ENCODE peak calls at places on chromosomes 1 and 21, in eight cellular contexts. Z is SJSA1, M is PC-3, F is upper lobe of right lung, R is colonic mucosa, J is cardiac muscle cell, W is GM12878, E is mammary epithelial cell. X is an unnamed sample.
A peak's percentile ranks its signal among the peaks of the same experiment; 100 is the strongest.

GRCh38 chr1:241957692-241958494 is at the start of gene BECN2:
- DNase-seq in Z (no peak), W (no peak), J (no peak), E (no peak), F (no peak), R (no peak), M (no peak), X (peak; percentile 55)

GRCh38 chr1:88683516-88683847 is 591 bp upstream of the PKN2 start:
- DNase-seq in M (peak; percentile 44), Z (no peak), R (peak; percentile 65), J (no peak), F (peak; percentile 78), E (no peak), W (no peak), X (peak; percentile 79)

GRCh38 chr21:45167796-45168222 is 93.4 kb downstream of the ADARB1 start:
- DNase-seq in W (no peak), J (peak; percentile 73), F (no peak), Z (no peak), M (peak; percentile 16), R (no peak), E (no peak), X (no peak)

GRCh38 chr1:4512622-4513021 is 141.8 kb upstream of the AJAP1 start:
- DNase-seq in W (no peak), M (no peak), J (no peak), F (no peak), Z (no peak), E (no peak), R (no peak), X (no peak)

GRCh38 chr1:1122078-1122811 is 6.4 kb upstream of the C1orf159 start:
- DNase-seq in J (peak; percentile 80), R (peak; percentile 90), M (peak; percentile 92), Z (peak; percentile 61), E (peak; percentile 51), F (peak; percentile 93), W (no peak), X (peak; percentile 94)

GRCh38 chr1:29708381-29708780 is 472.1 kb downstream of the PTPRU start:
- DNase-seq in F (peak; percentile 30), E (no peak), W (no peak), Z (peak; percentile 34), R (no peak), J (no peak), M (peak; percentile 34), X (no peak)

GRCh38 chr21:15061284-15061683 is 3.5 kb downstream of the NRIP1 start:
- DNase-seq in Z (peak; percentile 18), F (no peak), E (no peak), W (no peak), R (no peak), J (no peak), M (no peak), X (no peak)

GRCh38 chr1:63326106-63326472 is 3.7 kb downstream of the FOXD3 start:
- DNase-seq in W (no peak), Z (no peak), M (no peak), F (no peak), R (no peak), E (no peak), J (no peak), X (peak; percentile 84)

GRCh38 chr21:44548922-44549321 is 2.4 kb downstream of the KRTAP10-2 start:
- DNase-seq in F (no peak), Z (no peak), J (no peak), R (no peak), W (no peak), E (no peak), M (no peak), X (peak; percentile 61)

GRCh38 chr1:155961937-155962336 is 16.4 kb downstream of the ARHGEF2 start:
- DNase-seq in J (peak; percentile 91), R (no peak), F (no peak), Z (peak; percentile 84), W (no peak), E (peak; percentile 100), M (peak; percentile 100), X (peak; percentile 67)

GRCh38 chr21:37225440-37225839 is 41.7 kb downstream of the VPS26C start:
- DNase-seq in J (no peak), Z (no peak), F (no peak), E (no peak), R (no peak), W (no peak), M (no peak), X (no peak)

GRCh38 chr1:100387644-100388350 is 35.5 kb downstream of the CDC14A start:
- DNase-seq in J (peak; percentile 7), E (no peak), R (no peak), F (no peak), W (no peak), M (no peak), Z (peak; percentile 16), X (no peak)

GRCh38 chr1:27539901-27540861 is 50.2 kb upstream of the WASF2 start:
- DNase-seq in M (peak; percentile 98), Z (peak; percentile 95), W (no peak), F (no peak), R (peak; percentile 62), J (no peak), E (peak; percentile 96), X (no peak)

GRCh38 chr1:27535386-27535785 is 45.4 kb upstream of the WASF2 start:
- DNase-seq in E (peak; percentile 72), M (no peak), J (no peak), R (no peak), W (no peak), F (no peak), Z (no peak), X (no peak)

GRCh38 chr1:27536004-27536757 is 46.2 kb upstream of the WASF2 start:
- DNase-seq in M (no peak), Z (no peak), J (no peak), F (no peak), W (no peak), E (no peak), R (no peak), X (no peak)

GRCh38 chr1:27536767-27537166 is 46.8 kb upstream of the WASF2 start:
- DNase-seq in Z (no peak), W (no peak), R (no peak), E (peak; percentile 74), F (no peak), M (no peak), J (peak; percentile 91), X (peak; percentile 93)

DNA sequence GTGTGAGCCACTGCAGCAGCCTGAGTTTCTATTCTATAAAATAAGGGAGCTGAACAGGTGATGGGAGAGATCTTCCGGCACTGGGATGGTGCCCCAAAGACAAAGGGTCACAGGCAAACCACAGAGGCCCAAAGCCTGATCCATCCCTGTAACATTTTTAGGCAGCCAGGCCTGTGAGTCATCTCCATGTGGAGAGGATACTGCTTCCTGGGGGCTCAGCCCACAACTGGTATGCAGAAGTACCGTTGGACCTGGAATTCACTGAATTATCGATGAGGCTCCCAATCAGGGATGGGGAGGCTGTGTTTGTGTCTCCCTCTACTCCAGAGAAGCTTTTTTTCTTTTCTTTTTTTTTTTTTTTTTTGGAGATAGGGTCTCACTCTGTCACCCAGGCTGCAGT is 48.8 kb upstream of the WASF2 start:
- DNase-seq in E (peak; percentile 85), Z (peak; percentile 75), J (peak; percentile 49), M (peak; percentile 92), W (no peak), F (no peak), R (no peak), X (no peak)
- H3K4me1 ChIP-seq in E (peaks cover 87% of the 10 kb centered on the region), Z (peaks cover 56% of the 10 kb centered on the region), J (peaks cover 56% of the 10 kb centered on the region), M (peaks cover 66% of the 10 kb centered on the region), W (no peaks in the 10 kb centered on the region), F (peaks cover 31% of the 10 kb centered on the region), R (peaks cover 16% of the 10 kb centered on the region), X (peaks cover 33% of the 10 kb centered on the region)

DNA sequence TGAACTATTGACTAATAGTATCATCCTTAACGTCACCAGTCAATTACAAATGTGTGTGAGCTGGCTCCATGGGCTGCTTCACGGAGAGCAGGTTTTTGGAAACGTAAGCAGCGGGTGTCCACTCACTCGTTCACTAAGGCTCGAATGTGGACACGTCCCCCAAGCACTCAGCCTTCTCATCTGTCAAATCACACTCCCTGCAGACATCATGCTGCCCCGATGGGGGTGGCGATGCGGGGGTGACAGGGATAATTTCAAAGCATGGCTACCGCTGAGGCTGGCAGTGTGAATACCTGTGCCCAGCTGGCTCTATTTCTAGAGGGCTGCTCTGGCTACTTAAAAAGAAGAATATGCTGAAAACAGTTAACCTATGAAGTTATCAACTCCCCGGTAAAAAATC is 71.3 kb downstream of the CAPZB start:
- DNase-seq in Z (no peak), M (no peak), J (no peak), W (no peak), R (no peak), F (no peak), E (no peak), X (no peak)
- H3K27ac ChIP-seq in Z (no peak overlapping the region), M (no peak overlapping the region), J (peak overlapping the region; percentile 70), W (no peak overlapping the region), R (peak overlapping the region; percentile 4), F (peak overlapping the region; percentile 65), E (no peak overlapping the region), X (no peak overlapping the region)

DNA sequence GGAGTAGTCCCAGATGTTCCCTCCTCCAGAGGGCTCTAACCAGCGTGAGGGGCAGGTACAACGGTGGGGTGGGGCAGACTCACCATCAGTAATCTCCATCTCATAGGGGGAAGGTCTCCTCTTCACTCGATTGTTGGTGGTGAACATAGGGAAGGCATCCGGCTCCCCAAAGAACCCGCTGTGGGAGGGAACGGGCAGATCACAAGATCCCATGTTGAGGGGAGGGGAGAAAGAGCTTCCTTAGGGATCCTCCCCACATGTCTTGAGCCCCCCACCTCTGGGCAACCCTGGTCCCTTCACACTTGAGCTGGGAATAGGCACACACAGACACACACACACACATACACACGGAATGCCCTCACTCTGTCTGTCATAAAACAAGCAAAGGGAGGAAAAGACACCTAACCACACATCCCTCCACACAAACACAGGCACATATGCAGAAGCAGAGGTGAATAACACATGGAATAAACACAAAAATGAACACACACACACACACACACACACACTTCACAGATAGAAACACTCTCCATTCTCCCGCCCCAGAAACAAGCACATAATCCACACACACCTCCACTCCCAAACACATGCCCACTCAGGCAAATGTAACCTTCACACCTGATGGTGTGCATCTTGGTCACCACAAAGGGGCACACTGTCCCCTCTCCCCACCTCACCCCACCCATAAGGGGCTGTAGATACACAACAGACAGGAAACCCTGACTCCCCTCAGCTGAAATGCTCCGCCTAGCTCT is 7.9 kb downstream of the TAL1 start:
- DNase-seq in J (no peak), M (no peak), Z (no peak), R (no peak), W (no peak), F (no peak), E (no peak), X (peak; percentile 52)
- H3K27me3 ChIP-seq in J (peaks cover 100% of the 10 kb centered on the region), M (peaks cover 56% of the 10 kb centered on the region), Z (peaks cover 63% of the 10 kb centered on the region), R (peaks cover 55% of the 10 kb centered on the region), W (peaks cover 7% of the 10 kb centered on the region), F (peaks cover 55% of the 10 kb centered on the region), E (peaks cover 48% of the 10 kb centered on the region), X (peaks cover 93% of the 10 kb centered on the region)

GRCh38 chr1:15251807-15252546 is 5.0 kb downstream of the FHAD1 start:
- DNase-seq in F (peak; percentile 21), M (no peak), E (no peak), R (no peak), Z (no peak), J (no peak), W (no peak), X (no peak)

GRCh38 chr1:15256584-15256983 is 9.6 kb downstream of the FHAD1 start:
- DNase-seq in E (no peak), J (no peak), W (no peak), Z (no peak), F (no peak), M (no peak), R (no peak), X (peak; percentile 17)

GRCh38 chr1:15252547-15252835 is 5.5 kb downstream of the FHAD1 start:
- DNase-seq in Z (no peak), M (no peak), J (no peak), R (no peak), F (peak; percentile 32), E (no peak), W (no peak), X (no peak)

GRCh38 chr1:15255582-15256149 is 8.6 kb downstream of the FHAD1 start:
- DNase-seq in W (no peak), M (no peak), Z (no peak), J (no peak), R (no peak), F (peak; percentile 8), E (no peak), X (no peak)

GRCh38 chr1:15254521-15254920 is 7.5 kb downstream of the FHAD1 start:
- DNase-seq in W (no peak), E (no peak), R (no peak), J (no peak), Z (no peak), M (no peak), F (no peak), X (no peak)
- H3K4me1 ChIP-seq in W (peaks cover 20% of the 10 kb centered on the region), E (no peaks in the 10 kb centered on the region), R (no peaks in the 10 kb centered on the region), J (peaks cover 3% of the 10 kb centered on the region), Z (peaks cover 6% of the 10 kb centered on the region), M (no peaks in the 10 kb centered on the region), F (peaks cover 17% of the 10 kb centered on the region), X (no peaks in the 10 kb centered on the region)